ENCODE peak calls at places on chromosomes 2 and 18, in six cellular contexts. One of them, this sample, is unnamed.
A peak's percentile ranks its signal among the peaks of the same experiment; 100 is the strongest.

GRCh38 chr18:44799422-44800421 is 119.0 kb downstream of the SETBP1 start:
- DNase-seq in neuronal stem cell: no peak
- DNase-seq in H9: no peak
- DNase-seq in mesendoderm: no peak
- DNase-seq in mesenchymal stem cell: no peak
- DNase-seq in H1: no peak
- DNase-seq in this sample: no peak

GRCh38 chr18:45639424-45639823 is 24.1 kb downstream of the SLC14A2 start:
- DNase-seq in neuronal stem cell: no peak
- DNase-seq in H9: no peak
- DNase-seq in mesendoderm: no peak
- DNase-seq in mesenchymal stem cell: no peak
- DNase-seq in H1: no peak
- DNase-seq in this sample: no peak

GRCh38 chr2:232338759-232339106 is 39.8 kb upstream of the ALPP start:
- DNase-seq in neuronal stem cell: no peak
- DNase-seq in H9: no peak
- DNase-seq in mesendoderm: no peak
- DNase-seq in mesenchymal stem cell: no peak
- DNase-seq in H1: no peak
- DNase-seq in this sample: no peak

GRCh38 chr2:74908763-74909444 is 49.5 kb upstream of the POLE4 start:
- DNase-seq in neuronal stem cell: no peak
- DNase-seq in H9: peak; percentile 72
- DNase-seq in mesendoderm: peak; percentile 28
- DNase-seq in mesenchymal stem cell: no peak
- DNase-seq in H1: no peak
- DNase-seq in this sample: no peak

GRCh38 chr18:24600076-24600654 is 139.7 kb downstream of the HRH4 start:
- DNase-seq in neuronal stem cell: peak; percentile 56
- DNase-seq in H9: no peak
- DNase-seq in mesendoderm: peak; percentile 63
- DNase-seq in mesenchymal stem cell: peak; percentile 69
- DNase-seq in H1: no peak
- DNase-seq in this sample: peak; percentile 75

GRCh38 chr2:211487746-211488145 is 931.3 kb downstream of the CPS1 start:
- DNase-seq in neuronal stem cell: peak; percentile 29
- DNase-seq in H9: no peak
- DNase-seq in mesendoderm: no peak
- DNase-seq in mesenchymal stem cell: no peak
- DNase-seq in H1: no peak
- DNase-seq in this sample: no peak

GRCh38 chr2:43129676-43130547 is 96.5 kb downstream of the ZFP36L2 start:
- DNase-seq in neuronal stem cell: no peak
- DNase-seq in H9: no peak
- DNase-seq in mesendoderm: no peak
- DNase-seq in mesenchymal stem cell: no peak
- DNase-seq in H1: no peak
- DNase-seq in this sample: peak; percentile 43

GRCh38 chr2:172672114-172672513 is 63.5 kb upstream of the RAPGEF4 start:
- DNase-seq in neuronal stem cell: no peak
- DNase-seq in H9: no peak
- DNase-seq in mesendoderm: no peak
- DNase-seq in mesenchymal stem cell: no peak
- DNase-seq in H1: no peak
- DNase-seq in this sample: peak; percentile 77

GRCh38 chr2:239171643-239172042 is 229.2 kb downstream of the HDAC4 start:
- DNase-seq in neuronal stem cell: no peak
- DNase-seq in H9: no peak
- DNase-seq in mesendoderm: no peak
- DNase-seq in mesenchymal stem cell: no peak
- DNase-seq in H1: no peak
- DNase-seq in this sample: no peak

GRCh38 chr2:28588231-28588725 is 92.4 kb downstream of the PLB1 start:
- DNase-seq in neuronal stem cell: no peak
- DNase-seq in H9: no peak
- DNase-seq in mesendoderm: no peak
- DNase-seq in mesenchymal stem cell: peak; percentile 24
- DNase-seq in H1: no peak
- DNase-seq in this sample: no peak

GRCh38 chr18:50203801-50204604 is 9.1 kb upstream of the MYO5B start:
- DNase-seq in neuronal stem cell: peak; percentile 59
- DNase-seq in H9: peak; percentile 82
- DNase-seq in mesendoderm: peak; percentile 83
- DNase-seq in mesenchymal stem cell: peak; percentile 30
- DNase-seq in H1: no peak
- DNase-seq in this sample: peak; percentile 9

GRCh38 chr2:8438996-8439395 is 242.9 kb upstream of the ID2 start:
- DNase-seq in neuronal stem cell: no peak
- DNase-seq in H9: no peak
- DNase-seq in mesendoderm: no peak
- DNase-seq in mesenchymal stem cell: no peak
- DNase-seq in H1: no peak
- DNase-seq in this sample: no peak

GRCh38 chr2:42328148-42328833 is 32.7 kb downstream of the COX7A2L start:
- DNase-seq in neuronal stem cell: no peak
- DNase-seq in H9: no peak
- DNase-seq in mesendoderm: no peak
- DNase-seq in mesenchymal stem cell: peak; percentile 40
- DNase-seq in H1: no peak
- DNase-seq in this sample: peak; percentile 57

GRCh38 chr2:9360110-9360509 is 63.2 kb downstream of the ITGB1BP1 start:
- DNase-seq in neuronal stem cell: no peak
- DNase-seq in H9: no peak
- DNase-seq in mesendoderm: no peak
- DNase-seq in mesenchymal stem cell: no peak
- DNase-seq in H1: no peak
- DNase-seq in this sample: no peak

GRCh38 chr2:241008711-241009121 is 10.3 kb downstream of the SNED1 start:
- DNase-seq in neuronal stem cell: no peak
- DNase-seq in H9: peak; percentile 31
- DNase-seq in mesendoderm: no peak
- DNase-seq in mesenchymal stem cell: no peak
- DNase-seq in H1: no peak
- DNase-seq in this sample: no peak

GRCh38 chr2:149038442-149039212 is at the start of gene LYPD6B:
- DNase-seq in neuronal stem cell: no peak
- DNase-seq in H9: peak; percentile 68
- DNase-seq in mesendoderm: peak; percentile 75
- DNase-seq in mesenchymal stem cell: no peak
- DNase-seq in H1: no peak
- DNase-seq in this sample: no peak

GRCh38 chr2:66565291-66565690 is 130.4 kb downstream of the MEIS1 start:
- DNase-seq in neuronal stem cell: no peak
- DNase-seq in H9: no peak
- DNase-seq in mesendoderm: no peak
- DNase-seq in mesenchymal stem cell: no peak
- DNase-seq in H1: no peak
- DNase-seq in this sample: peak; percentile 65

GRCh38 chr2:71330155-71330554 is 1.4 kb upstream of the ZNF638 start:
- DNase-seq in neuronal stem cell: no peak
- DNase-seq in H9: no peak
- DNase-seq in mesendoderm: no peak
- DNase-seq in mesenchymal stem cell: no peak
- DNase-seq in H1: no peak
- DNase-seq in this sample: no peak

GRCh38 chr2:233418761-233419625 is 64.7 kb downstream of the DGKD start:
- DNase-seq in neuronal stem cell: no peak
- DNase-seq in H9: no peak
- DNase-seq in mesendoderm: no peak
- DNase-seq in mesenchymal stem cell: peak; percentile 94
- DNase-seq in H1: no peak
- DNase-seq in this sample: peak; percentile 57

GRCh38 chr18:46596119-46596518 is 60.9 kb downstream of the LOXHD1 start:
- DNase-seq in neuronal stem cell: no peak
- DNase-seq in H9: no peak
- DNase-seq in mesendoderm: no peak
- DNase-seq in mesenchymal stem cell: no peak
- DNase-seq in H1: no peak
- DNase-seq in this sample: peak; percentile 3

GRCh38 chr18:74179623-74180199 is 31.4 kb downstream of the TIMM21 start:
- DNase-seq in neuronal stem cell: no peak
- DNase-seq in H9: no peak
- DNase-seq in mesendoderm: no peak
- DNase-seq in mesenchymal stem cell: no peak
- DNase-seq in H1: no peak
- DNase-seq in this sample: no peak

GRCh38 chr2:161416633-161417427 is 733 bp downstream of the TBR1 start:
- DNase-seq in neuronal stem cell: peak; percentile 29
- DNase-seq in H9: peak; percentile 43
- DNase-seq in mesendoderm: peak; percentile 36
- DNase-seq in mesenchymal stem cell: no peak
- DNase-seq in H1: no peak
- DNase-seq in this sample: no peak

GRCh38 chr2:201872576-201872975 is 66.2 kb downstream of the CDK15 start:
- DNase-seq in neuronal stem cell: peak; percentile 76
- DNase-seq in H9: no peak
- DNase-seq in mesendoderm: no peak
- DNase-seq in mesenchymal stem cell: no peak
- DNase-seq in H1: no peak
- DNase-seq in this sample: no peak

GRCh38 chr2:200357845-200358244 is 51.4 kb downstream of the SPATS2L start:
- DNase-seq in neuronal stem cell: no peak
- DNase-seq in H9: no peak
- DNase-seq in mesendoderm: no peak
- DNase-seq in mesenchymal stem cell: no peak
- DNase-seq in H1: no peak
- DNase-seq in this sample: no peak

GRCh38 chr2:163182764-163183354 is 344.3 kb upstream of the KCNH7 start:
- DNase-seq in neuronal stem cell: no peak
- DNase-seq in H9: no peak
- DNase-seq in mesendoderm: no peak
- DNase-seq in mesenchymal stem cell: peak; percentile 27
- DNase-seq in H1: no peak
- DNase-seq in this sample: peak; percentile 32

GRCh38 chr2:8334866-8335325 is 347.0 kb upstream of the ID2 start:
- DNase-seq in neuronal stem cell: no peak
- DNase-seq in H9: no peak
- DNase-seq in mesendoderm: no peak
- DNase-seq in mesenchymal stem cell: no peak
- DNase-seq in H1: no peak
- DNase-seq in this sample: no peak

GRCh38 chr2:70993689-70993986 is 1.0 kb downstream of the TEX261 start:
- DNase-seq in neuronal stem cell: no peak
- DNase-seq in H9: no peak
- DNase-seq in mesendoderm: no peak
- DNase-seq in mesenchymal stem cell: no peak
- DNase-seq in H1: no peak
- DNase-seq in this sample: no peak

GRCh38 chr2:85728883-85729824 is 24.6 kb upstream of the ATOH8 start:
- DNase-seq in neuronal stem cell: peak; percentile 81
- DNase-seq in H9: peak; percentile 90
- DNase-seq in mesendoderm: peak; percentile 84
- DNase-seq in mesenchymal stem cell: peak; percentile 82
- DNase-seq in H1: peak; percentile 71
- DNase-seq in this sample: peak; percentile 72

GRCh38 chr2:37337636-37338280 is 6.7 kb upstream of the QPCT start:
- DNase-seq in neuronal stem cell: no peak
- DNase-seq in H9: no peak
- DNase-seq in mesendoderm: no peak
- DNase-seq in mesenchymal stem cell: no peak
- DNase-seq in H1: no peak
- DNase-seq in this sample: peak; percentile 13

GRCh38 chr2:9258953-9259399 is 52.4 kb downstream of the ASAP2 start:
- DNase-seq in neuronal stem cell: no peak
- DNase-seq in H9: no peak
- DNase-seq in mesendoderm: no peak
- DNase-seq in mesenchymal stem cell: no peak
- DNase-seq in H1: no peak
- DNase-seq in this sample: no peak

GRCh38 chr2:239180526-239181073 is 220.2 kb downstream of the HDAC4 start:
- DNase-seq in neuronal stem cell: no peak
- DNase-seq in H9: no peak
- DNase-seq in mesendoderm: no peak
- DNase-seq in mesenchymal stem cell: no peak
- DNase-seq in H1: no peak
- DNase-seq in this sample: no peak

GRCh38 chr2:134362751-134363150 is 108.9 kb downstream of the MGAT5 start:
- DNase-seq in neuronal stem cell: no peak
- DNase-seq in H9: no peak
- DNase-seq in mesendoderm: no peak
- DNase-seq in mesenchymal stem cell: no peak
- DNase-seq in H1: no peak
- DNase-seq in this sample: no peak

GRCh38 chr2:206085742-206086445 is at the start of gene INO80D:
- DNase-seq in neuronal stem cell: peak; percentile 72
- DNase-seq in H9: peak; percentile 73
- DNase-seq in mesendoderm: peak; percentile 93
- DNase-seq in mesenchymal stem cell: peak; percentile 93
- DNase-seq in H1: no peak
- DNase-seq in this sample: peak; percentile 86
- H4K8ac ChIP-seq in neuronal stem cell: no peak within 1 kb of the TSS
- H4K8ac ChIP-seq in H9: no peak within 1 kb of the TSS
- H4K8ac ChIP-seq in mesendoderm: peak within 1 kb of the TSS; percentile 100
- H4K8ac ChIP-seq in mesenchymal stem cell: peak within 1 kb of the TSS; percentile 97
- H4K8ac ChIP-seq in H1: peak within 1 kb of the TSS; percentile 92
- H4K8ac ChIP-seq in this sample: peak within 1 kb of the TSS; percentile 97

GRCh38 chr2:128261245-128262128 is 57.2 kb downstream of the HS6ST1 start:
- DNase-seq in neuronal stem cell: no peak
- DNase-seq in H9: peak; percentile 37
- DNase-seq in mesendoderm: no peak
- DNase-seq in mesenchymal stem cell: no peak
- DNase-seq in H1: no peak
- DNase-seq in this sample: no peak
- H2AK5ac ChIP-seq in neuronal stem cell: peak overlapping the region; percentile 100
- H2AK5ac ChIP-seq in H9: no peak overlapping the region
- H2AK5ac ChIP-seq in mesendoderm: no peak overlapping the region
- H2AK5ac ChIP-seq in mesenchymal stem cell: peak overlapping the region; percentile 40
- H2AK5ac ChIP-seq in H1: peak overlapping the region; percentile 82
- H2AK5ac ChIP-seq in this sample: peak overlapping the region; percentile 56

GRCh38 chr2:160238392-160238791 is 38.3 kb upstream of the ITGB6 start:
- DNase-seq in neuronal stem cell: no peak
- DNase-seq in H9: no peak
- DNase-seq in mesendoderm: no peak
- DNase-seq in mesenchymal stem cell: no peak
- DNase-seq in H1: no peak
- DNase-seq in this sample: no peak
- H4K8ac ChIP-seq in neuronal stem cell: no peak overlapping the region
- H4K8ac ChIP-seq in H9: no peak overlapping the region
- H4K8ac ChIP-seq in mesendoderm: no peak overlapping the region
- H4K8ac ChIP-seq in mesenchymal stem cell: no peak overlapping the region
- H4K8ac ChIP-seq in H1: no peak overlapping the region
- H4K8ac ChIP-seq in this sample: no peak overlapping the region

GRCh38 chr2:219076253-219076652 is 15.5 kb upstream of the IHH start:
- DNase-seq in neuronal stem cell: no peak
- DNase-seq in H9: no peak
- DNase-seq in mesendoderm: no peak
- DNase-seq in mesenchymal stem cell: no peak
- DNase-seq in H1: no peak
- DNase-seq in this sample: no peak
- H2AK5ac ChIP-seq in neuronal stem cell: no peak overlapping the region
- H2AK5ac ChIP-seq in H9: no peak overlapping the region
- H2AK5ac ChIP-seq in mesendoderm: no peak overlapping the region
- H2AK5ac ChIP-seq in mesenchymal stem cell: no peak overlapping the region
- H2AK5ac ChIP-seq in H1: no peak overlapping the region
- H2AK5ac ChIP-seq in this sample: no peak overlapping the region

GRCh38 chr2:231056453-231057416 is at the start of gene PSMD1:
- DNase-seq in neuronal stem cell: peak; percentile 93
- DNase-seq in H9: peak; percentile 93
- DNase-seq in mesendoderm: peak; percentile 95
- DNase-seq in mesenchymal stem cell: peak; percentile 94
- DNase-seq in H1: peak; percentile 81
- DNase-seq in this sample: peak; percentile 93
- H4K8ac ChIP-seq in neuronal stem cell: no peak within 1 kb of the TSS
- H4K8ac ChIP-seq in H9: no peak within 1 kb of the TSS
- H4K8ac ChIP-seq in mesendoderm: peak within 1 kb of the TSS; percentile 57
- H4K8ac ChIP-seq in mesenchymal stem cell: peak within 1 kb of the TSS; percentile 97
- H4K8ac ChIP-seq in H1: peak within 1 kb of the TSS; percentile 100
- H4K8ac ChIP-seq in this sample: peak within 1 kb of the TSS; percentile 99

This sample was measured in IMR-90.